ENCODE peak calls at places on chromosome X, in six cellular contexts. J is H9, B is epithelial cell of esophagus, G is stomach, N is heart left ventricle, D is GM13977. U is an unnamed sample.

GRCh38 chrX:2540426-2540942 is 39.7 kb upstream of the DHRSX start:
- DNase-seq in J (no peak), B (no peak), G (no peak), N (no peak), D (no peak), U (no peak)

GRCh38 chrX:24594531-24594930 is 52.6 kb downstream of the PCYT1B start:
- DNase-seq in J (no peak), B (no peak), G (no peak), N (no peak), D (no peak), U (no peak)

GRCh38 chrX:153970398-153971123 is 1.1 kb downstream of the HCFC1 start:
- DNase-seq in J (peak; percentile 64), B (peak; percentile 14), G (no peak), N (no peak), D (peak; percentile 71), U (no peak)

GRCh38 chrX:110442631-110443030 is 84.0 kb downstream of the RTL9 start:
- DNase-seq in J (peak; percentile 71), B (peak; percentile 42), G (no peak), N (no peak), D (peak; percentile 31), U (no peak)

GRCh38 chrX:153392642-153393321 is 8.4 kb downstream of the PNMA6E start:
- DNase-seq in J (peak; percentile 18), B (no peak), G (no peak), N (no peak), D (no peak), U (no peak)

GRCh38 chrX:108420481-108420880 is 17.7 kb downstream of the COL4A6 start:
- DNase-seq in J (no peak), B (no peak), G (no peak), N (no peak), D (no peak), U (no peak)

GRCh38 chrX:45849261-45849660 is 648.6 kb upstream of the DIPK2B start:
- DNase-seq in J (no peak), B (peak; percentile 83), G (no peak), N (no peak), D (peak; percentile 23), U (no peak)

GRCh38 chrX:7068939-7069367 is 78.6 kb upstream of the STS start:
- DNase-seq in J (peak; percentile 60), B (peak; percentile 56), G (no peak), N (no peak), D (no peak), U (no peak)

GRCh38 chrX:15235001-15235400 is 34.9 kb downstream of the ASB9 start:
- DNase-seq in J (no peak), B (no peak), G (no peak), N (no peak), D (no peak), U (no peak)

GRCh38 chrX:50100188-50100587 is 100.6 kb downstream of the AKAP4 start:
- DNase-seq in J (no peak), B (peak; percentile 12), G (no peak), N (no peak), D (no peak), U (no peak)

GRCh38 chrX:46722742-46723568 is 36.0 kb downstream of the SLC9A7 start:
- DNase-seq in J (no peak), B (peak; percentile 63), G (no peak), N (no peak), D (no peak), U (no peak)

GRCh38 chrX:54481751-54482150 is 14.3 kb downstream of the FGD1 start:
- DNase-seq in J (peak; percentile 47), B (no peak), G (no peak), N (no peak), D (no peak), U (no peak)

GRCh38 chrX:69162466-69162865 is 2.8 kb downstream of the PJA1 start:
- DNase-seq in J (no peak), B (no peak), G (no peak), N (no peak), D (no peak), U (no peak)

GRCh38 chrX:389021-389441 is 2.3 kb upstream of the PPP2R3B start:
- DNase-seq in J (no peak), B (no peak), G (no peak), N (no peak), D (no peak), U (no peak)

GRCh38 chrX:70479970-70480659 is 35.5 kb downstream of the DLG3 start:
- DNase-seq in J (peak; percentile 36), B (peak; percentile 22), G (peak; percentile 43), N (no peak), D (no peak), U (no peak)

GRCh38 chrX:132093239-132093860 is 34.5 kb downstream of the FRMD7 start:
- DNase-seq in J (no peak), B (no peak), G (no peak), N (no peak), D (no peak), U (no peak)

GRCh38 chrX:97131886-97132285 is 248.2 kb downstream of the RPA4 start:
- DNase-seq in J (no peak), B (no peak), G (no peak), N (no peak), D (no peak), U (no peak)

GRCh38 chrX:41895826-41896225 is 27.5 kb downstream of the CASK start:
- DNase-seq in J (no peak), B (no peak), G (no peak), N (no peak), D (no peak), U (no peak)

DNA sequence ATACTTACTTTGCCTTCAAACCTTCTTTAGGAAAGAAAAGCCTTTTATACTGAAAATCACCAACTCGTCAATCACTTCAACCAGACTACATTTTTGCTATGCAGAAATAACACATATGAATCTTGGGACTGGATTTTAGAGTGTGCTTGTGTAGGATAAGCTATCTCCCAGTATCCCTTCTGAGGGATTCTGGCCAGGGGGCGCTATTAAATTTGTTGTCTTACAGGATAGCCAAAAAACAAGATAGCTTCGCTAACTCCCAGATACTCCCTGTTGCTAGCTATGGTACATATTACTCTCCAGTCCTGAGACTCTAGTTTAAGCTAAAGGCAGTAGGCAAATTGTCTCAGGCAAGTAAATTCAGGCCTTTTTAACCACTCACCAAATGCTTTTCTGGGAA is 167.2 kb downstream of the LHFPL1 start:
- DNase-seq in J (peak; percentile 33), B (no peak), G (no peak), N (no peak), D (no peak), U (no peak)
- TF ChIP-seq CTCF in J (peak; percentile 68), B (no peak), G (no peak), N (no peak), D (peak; percentile 10), U (no peak)

GRCh38 chrX:103310592-103311400 is at the start of gene BEX2:
- DNase-seq in J (peak; percentile 97), B (peak; percentile 72), G (peak; percentile 86), N (peak; percentile 58), D (peak; percentile 75), U (peak; percentile 78)
- TF ChIP-seq CTCF in J (no peak), B (no peak), G (no peak), N (no peak), D (no peak), U (no peak)

GRCh38 chrX:26445288-26445687 is 229.3 kb downstream of the MAGEB5 start:
- DNase-seq in J (no peak), B (no peak), G (no peak), N (no peak), D (no peak), U (no peak)

DNA sequence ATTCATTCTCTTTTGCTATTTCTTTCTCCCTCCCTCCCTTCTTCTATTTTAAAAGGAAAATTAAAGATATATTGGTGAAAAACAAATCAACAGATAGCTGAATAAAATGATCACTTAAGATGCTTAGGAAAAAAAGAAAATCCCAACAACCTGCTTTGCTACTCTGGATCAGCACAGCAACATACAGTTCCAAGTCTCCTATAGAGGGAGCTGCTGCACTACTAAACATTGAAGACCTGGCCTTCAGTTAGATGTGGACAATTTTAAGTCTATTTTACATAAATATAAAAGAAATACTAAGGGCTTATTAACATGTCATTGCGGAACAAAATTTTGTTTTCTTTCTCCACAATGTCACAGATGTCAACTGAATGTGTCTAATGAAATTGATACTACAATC is 226.4 kb downstream of the MAGEB5 start:
- DNase-seq in J (no peak), B (peak; percentile 18), G (no peak), N (no peak), D (no peak), U (no peak)
- TF ChIP-seq CTCF in J (peak; percentile 82), B (peak; percentile 47), G (no peak), N (no peak), D (peak; percentile 35), U (no peak)

GRCh38 chrX:123455693-123456092 is 271.6 kb downstream of the GRIA3 start:
- DNase-seq in J (no peak), B (no peak), G (no peak), N (no peak), D (no peak), U (no peak)

GRCh38 chrX:123454712-123455431 is 270.8 kb downstream of the GRIA3 start:
- DNase-seq in J (no peak), B (no peak), G (no peak), N (no peak), D (no peak), U (no peak)

GRCh38 chrX:123450217-123450616 is 266.1 kb downstream of the GRIA3 start:
- DNase-seq in J (no peak), B (peak; percentile 17), G (no peak), N (no peak), D (peak; percentile 4), U (no peak)
- TF ChIP-seq CTCF in J (peak; percentile 66), B (peak; percentile 47), G (no peak), N (no peak), D (peak; percentile 52), U (no peak)

GRCh38 chrX:13506574-13506973 is 62.8 kb upstream of the EGFL6 start:
- DNase-seq in J (no peak), B (peak; percentile 38), G (peak; percentile 48), N (peak; percentile 61), D (peak; percentile 62), U (peak; percentile 19)
- TF ChIP-seq CTCF in J (peak; percentile 88), B (peak; percentile 65), G (no peak), N (peak; percentile 76), D (peak; percentile 74), U (peak; percentile 70)

DNA sequence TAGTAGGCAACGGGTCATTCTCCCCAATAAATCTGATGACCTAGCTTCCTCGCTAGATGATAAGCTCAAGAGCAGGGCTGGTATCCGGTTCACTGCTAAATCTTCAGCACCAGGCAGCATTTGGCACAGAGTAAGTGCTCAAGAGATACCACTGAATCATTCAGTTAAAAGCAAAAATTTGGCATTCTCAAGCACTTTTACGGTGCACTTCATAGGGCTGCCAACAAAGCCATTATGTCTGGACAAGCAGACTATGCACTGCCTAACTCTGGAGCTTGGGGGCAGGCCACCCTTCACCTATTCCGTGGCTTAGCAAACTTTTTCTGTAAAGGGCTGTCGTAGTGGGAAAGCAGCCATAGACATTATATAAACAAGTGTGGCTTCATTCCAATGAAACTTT is 23.8 kb upstream of the CXorf38 start:
- DNase-seq in J (no peak), B (no peak), G (no peak), N (no peak), D (no peak), U (no peak)
- TF ChIP-seq CTCF in J (no peak), B (no peak), G (no peak), N (no peak), D (no peak), U (no peak)

DNA sequence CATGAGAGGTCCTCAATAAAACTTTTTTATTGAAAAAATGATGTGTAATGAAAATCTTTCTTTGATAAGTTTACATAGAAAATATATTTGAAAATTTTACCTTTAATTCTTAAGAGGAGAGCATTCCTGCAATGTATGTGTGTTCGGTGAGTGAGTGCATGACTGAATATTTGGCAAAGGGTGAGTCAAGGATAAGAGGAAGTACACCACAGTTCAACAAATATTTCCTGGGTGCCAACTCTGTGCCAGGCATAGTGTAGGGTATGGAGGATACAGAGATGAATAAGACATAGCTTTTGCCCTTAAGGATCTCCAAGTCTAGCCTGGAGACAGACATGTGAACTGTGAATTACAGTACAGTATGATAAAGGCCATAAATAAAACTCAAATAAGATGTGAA is 84.7 kb upstream of the GPR101 start:
- DNase-seq in J (no peak), B (peak; percentile 47), G (no peak), N (no peak), D (no peak), U (no peak)
- TF ChIP-seq CTCF in J (no peak), B (no peak), G (no peak), N (no peak), D (no peak), U (no peak)